ENCODE peak calls at places on chromosomes 16 and 17, in ten cellular contexts. P is adrenal gland; O is A549; F is IMR-90; X is gastrocnemius medialis; K is SK-N-SH; B is neural progenitor cell; Q is CD4-positive, alpha-beta T cell; W is CD8-positive, alpha-beta T cell; D is cardiac muscle cell. N is an unnamed sample.

GRCh38 chr17:13306310-13306962 is 288.6 kb upstream of the ELAC2 start:
- DNase-seq in P (peak), O (peak), F (peak), X (no peak), K (peak), B (peak), Q (no peak), W (no peak), D (peak), N (no peak)

GRCh38 chr16:68470461-68471150 is 22.3 kb upstream of the SMPD3 start:
- DNase-seq in P (no peak), O (no peak), F (no peak), X (peak), K (no peak), B (no peak), Q (no peak), W (peak), D (no peak), N (peak)

GRCh38 chr17:71496552-71496951 is 624.3 kb upstream of the SOX9 start:
- DNase-seq in P (no peak), O (no peak), F (peak), X (no peak), K (no peak), B (no peak), Q (no peak), W (no peak), D (no peak), N (no peak)

GRCh38 chr17:77328823-77329740 is 188.3 kb downstream of the SEC14L1 start:
- DNase-seq in P (peak), O (no peak), F (no peak), X (no peak), K (no peak), B (no peak), Q (no peak), W (no peak), D (no peak), N (peak)

GRCh38 chr16:14240216-14240843 is 169.2 kb downstream of the MRTFB start:
- DNase-seq in P (no peak), O (no peak), F (no peak), X (no peak), K (no peak), B (no peak), Q (no peak), W (no peak), D (peak), N (no peak)

GRCh38 chr16:46573008-46573833 is 48.0 kb downstream of the SHCBP1 start:
- DNase-seq in P (no peak), O (peak), F (peak), X (no peak), K (no peak), B (no peak), Q (no peak), W (no peak), D (peak), N (no peak)

GRCh38 chr16:66458292-66458691 is 31.2 kb downstream of the BEAN1 start:
- DNase-seq in P (no peak), O (no peak), F (no peak), X (no peak), K (no peak), B (no peak), Q (no peak), W (no peak), D (no peak), N (no peak)

GRCh38 chr17:3750926-3751325 is 27.2 kb downstream of the HASPIN start:
- DNase-seq in P (no peak), O (no peak), F (no peak), X (no peak), K (no peak), B (no peak), Q (peak), W (peak), D (no peak), N (no peak)

GRCh38 chr16:19367335-19367734 is 50.3 kb upstream of the TMC5 start:
- DNase-seq in P (no peak), O (no peak), F (no peak), X (no peak), K (no peak), B (no peak), Q (no peak), W (no peak), D (no peak), N (no peak)

GRCh38 chr17:14196337-14196997 is 40.2 kb downstream of the CDRT15 start:
- DNase-seq in P (no peak), O (no peak), F (no peak), X (no peak), K (no peak), B (no peak), Q (no peak), W (no peak), D (no peak), N (no peak)

GRCh38 chr17:52923658-52924057 is 765.1 kb upstream of the CA10 start:
- DNase-seq in P (no peak), O (no peak), F (no peak), X (no peak), K (no peak), B (no peak), Q (no peak), W (no peak), D (no peak), N (no peak)

GRCh38 chr16:6081320-6081976 is 983.9 kb upstream of the EEF2KMT start:
- DNase-seq in P (peak), O (peak), F (no peak), X (no peak), K (peak), B (peak), Q (no peak), W (no peak), D (no peak), N (no peak)

GRCh38 chr16:21167360-21167759 is 8.9 kb downstream of the LDAF1 start:
- DNase-seq in P (no peak), O (peak), F (peak), X (no peak), K (no peak), B (no peak), Q (no peak), W (no peak), D (no peak), N (no peak)

GRCh38 chr17:64022631-64023063 is 2.2 kb upstream of the ICAM2 start:
- DNase-seq in P (peak), O (no peak), F (no peak), X (no peak), K (no peak), B (no peak), Q (no peak), W (no peak), D (no peak), N (no peak)

GRCh38 chr16:57297856-57298255 is 13.4 kb upstream of the PLLP start:
- DNase-seq in P (no peak), O (no peak), F (no peak), X (no peak), K (no peak), B (peak), Q (peak), W (peak), D (no peak), N (no peak)

GRCh38 chr17:57623620-57624019 is 121.5 kb downstream of the CCDC182 start:
- DNase-seq in P (no peak), O (no peak), F (no peak), X (no peak), K (peak), B (no peak), Q (no peak), W (no peak), D (no peak), N (peak)

GRCh38 chr16:85124636-85125346 is 12.5 kb upstream of the CIBAR2 start:
- DNase-seq in P (no peak), O (no peak), F (no peak), X (no peak), K (no peak), B (no peak), Q (no peak), W (no peak), D (no peak), N (no peak)

GRCh38 chr16:85126383-85126730 is 14.1 kb upstream of the CIBAR2 start:
- DNase-seq in P (no peak), O (no peak), F (no peak), X (peak), K (no peak), B (no peak), Q (no peak), W (no peak), D (no peak), N (no peak)

GRCh38 chr16:85125570-85126382 is 13.5 kb upstream of the CIBAR2 start:
- DNase-seq in P (no peak), O (no peak), F (no peak), X (peak), K (no peak), B (no peak), Q (no peak), W (no peak), D (no peak), N (no peak)

GRCh38 chr16:85128079-85128837 is 16.0 kb upstream of the CIBAR2 start:
- DNase-seq in P (no peak), O (no peak), F (no peak), X (no peak), K (no peak), B (no peak), Q (no peak), W (no peak), D (no peak), N (no peak)

DNA sequence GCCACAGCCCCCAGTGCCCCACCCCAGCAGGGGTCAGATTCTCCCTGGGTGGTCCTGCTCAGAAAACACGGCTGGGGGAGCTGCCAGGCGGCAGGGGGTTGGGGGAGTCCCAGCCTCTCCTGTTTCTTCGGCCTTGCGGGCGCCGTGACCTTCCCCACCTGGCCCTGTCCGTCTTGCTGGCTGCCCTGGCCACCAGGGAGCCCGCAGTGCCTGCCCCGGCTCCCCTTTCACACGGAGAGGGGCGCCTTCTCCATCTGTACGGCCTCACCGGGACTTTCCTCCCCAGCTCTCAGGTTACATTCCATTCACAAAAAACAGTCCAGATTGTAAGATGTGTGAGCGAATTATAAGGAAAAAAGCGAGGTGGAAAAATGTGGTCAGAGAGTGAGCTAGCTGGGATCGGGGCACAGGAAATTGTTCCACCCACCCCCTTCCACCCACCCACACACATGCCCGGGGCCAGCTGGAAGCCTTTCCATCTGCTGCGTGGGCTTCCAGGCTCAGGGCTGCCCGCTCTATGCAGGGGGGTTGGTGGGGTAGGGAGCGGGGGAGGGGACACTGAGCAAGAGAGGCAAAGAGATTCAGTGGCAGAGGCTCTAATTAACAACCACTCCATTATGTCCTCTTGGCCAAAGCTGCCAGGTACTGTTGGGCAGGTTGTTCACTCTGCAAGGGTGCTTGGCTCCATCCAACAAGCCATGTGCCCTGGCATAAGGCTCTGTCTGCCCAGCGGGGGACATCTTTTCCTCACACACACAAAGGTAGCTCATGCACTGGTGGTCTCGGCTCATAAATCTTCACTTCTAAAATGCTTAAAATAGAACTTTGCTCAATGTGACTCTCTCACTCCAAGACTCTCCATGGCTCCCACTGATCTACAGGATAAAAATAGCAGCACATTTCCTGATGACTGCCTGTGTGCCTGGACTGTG is 14.7 kb upstream of the CIBAR2 start:
- DNase-seq in P (peak), O (no peak), F (peak), X (peak), K (peak), B (peak), Q (no peak), W (no peak), D (peak), N (peak)
- H3K27ac ChIP-seq in P (peak), O (no peak), F (peak), X (peak), K (peak), B (no peak), Q (no peak), W (no peak), D (no peak), N (peak)

GRCh38 chr16:25135239-25135878 is 23.8 kb downstream of the LCMT1 start:
- DNase-seq in P (no peak), O (peak), F (peak), X (no peak), K (no peak), B (no peak), Q (no peak), W (no peak), D (peak), N (no peak)
- TF ChIP-seq CTCF in P (no peak), O (peak), F (peak), X (no peak), K (peak), B (no peak), Q (no peak), W (no peak), D (no peak), N (no peak)

GRCh38 chr17:42002175-42002791 is 15.0 kb downstream of the DNAJC7 start:
- DNase-seq in P (no peak), O (no peak), F (no peak), X (no peak), K (no peak), B (no peak), Q (no peak), W (no peak), D (no peak), N (no peak)

GRCh38 chr17:41998497-41998896 is 18.7 kb downstream of the DNAJC7 start:
- DNase-seq in P (no peak), O (no peak), F (no peak), X (no peak), K (no peak), B (no peak), Q (no peak), W (no peak), D (no peak), N (no peak)

GRCh38 chr17:42002792-42003301 is 14.4 kb downstream of the DNAJC7 start:
- DNase-seq in P (no peak), O (peak), F (peak), X (no peak), K (no peak), B (no peak), Q (no peak), W (no peak), D (no peak), N (no peak)

GRCh38 chr17:42001729-42002128 is 15.5 kb downstream of the DNAJC7 start:
- DNase-seq in P (no peak), O (no peak), F (no peak), X (no peak), K (no peak), B (no peak), Q (no peak), W (no peak), D (no peak), N (no peak)

GRCh38 chr17:42000399-42001076 is 16.7 kb downstream of the DNAJC7 start:
- DNase-seq in P (no peak), O (no peak), F (no peak), X (no peak), K (no peak), B (no peak), Q (no peak), W (no peak), D (no peak), N (no peak)
- H3K27ac ChIP-seq in P (no peak), O (no peak), F (no peak), X (peak), K (no peak), B (no peak), Q (no peak), W (no peak), D (no peak), N (no peak)

GRCh38 chr17:31572341-31572740 is 180.9 kb downstream of the RAB11FIP4 start:
- DNase-seq in P (no peak), O (no peak), F (no peak), X (no peak), K (no peak), B (no peak), Q (no peak), W (no peak), D (no peak), N (no peak)

GRCh38 chr17:31573861-31574260 is 182.4 kb downstream of the RAB11FIP4 start:
- DNase-seq in P (no peak), O (no peak), F (no peak), X (no peak), K (peak), B (no peak), Q (no peak), W (no peak), D (no peak), N (no peak)

GRCh38 chr17:31574458-31574857 is 183.0 kb downstream of the RAB11FIP4 start:
- DNase-seq in P (no peak), O (no peak), F (no peak), X (no peak), K (no peak), B (no peak), Q (no peak), W (no peak), D (no peak), N (no peak)

GRCh38 chr17:31571124-31571892 is 179.8 kb downstream of the RAB11FIP4 start:
- DNase-seq in P (no peak), O (peak), F (peak), X (peak), K (no peak), B (no peak), Q (no peak), W (no peak), D (peak), N (peak)

GRCh38 chr17:31573047-31573446 is 181.6 kb downstream of the RAB11FIP4 start:
- DNase-seq in P (no peak), O (no peak), F (no peak), X (no peak), K (no peak), B (peak), Q (no peak), W (no peak), D (no peak), N (no peak)
- TF ChIP-seq CTCF in P (no peak), O (no peak), F (no peak), X (no peak), K (no peak), B (no peak), Q (no peak), W (no peak), D (no peak), N (no peak)

GRCh38 chr17:21098934-21099687 is 27.7 kb upstream of the DHRS7B start:
- DNase-seq in P (peak), O (peak), F (peak), X (peak), K (peak), B (peak), Q (peak), W (peak), D (peak), N (no peak)
- H3K27ac ChIP-seq in P (no peak), O (peak), F (no peak), X (no peak), K (no peak), B (peak), Q (no peak), W (no peak), D (peak), N (no peak)

GRCh38 chr17:19237389-19238166 is 412 bp downstream of the EPN2 start:
- DNase-seq in P (peak), O (peak), F (no peak), X (peak), K (peak), B (peak), Q (peak), W (no peak), D (no peak), N (peak)
- TF ChIP-seq CTCF in P (peak), O (peak), F (peak), X (peak), K (peak), B (peak), Q (no peak), W (no peak), D (peak), N (peak)

DNA sequence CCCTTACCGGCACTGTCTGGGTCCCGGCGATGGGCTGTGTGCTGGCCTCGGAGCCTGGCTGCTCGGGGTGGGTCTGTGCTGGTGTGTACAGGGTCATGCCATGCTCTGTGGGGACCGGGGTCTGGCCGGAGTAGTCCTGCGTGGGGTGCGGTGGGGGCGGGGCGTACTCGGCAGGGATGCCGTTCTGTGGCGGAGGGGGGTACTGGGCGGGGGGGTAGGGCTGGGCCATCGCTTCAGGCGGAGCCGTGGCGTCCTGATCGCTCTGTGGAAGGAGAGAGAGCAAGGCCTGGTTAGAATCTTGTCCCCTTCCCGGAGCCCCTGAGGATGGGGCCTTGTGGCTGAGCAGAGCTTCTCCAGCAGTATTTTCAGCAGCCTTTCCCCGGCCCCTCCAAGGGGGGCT is 40.9 kb downstream of the ENGASE start:
- DNase-seq in P (no peak), O (no peak), F (no peak), X (no peak), K (no peak), B (no peak), Q (no peak), W (no peak), D (no peak), N (no peak)
- H3K27ac ChIP-seq in P (no peak), O (no peak), F (no peak), X (no peak), K (no peak), B (no peak), Q (no peak), W (no peak), D (no peak), N (no peak)

GRCh38 chr17:16353702-16354174 is 469 bp upstream of the CENPV start:
- DNase-seq in P (no peak), O (no peak), F (no peak), X (no peak), K (no peak), B (no peak), Q (no peak), W (no peak), D (no peak), N (no peak)
- TF ChIP-seq CTCF in P (no peak), O (no peak), F (no peak), X (no peak), K (peak), B (no peak), Q (no peak), W (no peak), D (peak), N (no peak)

DNA sequence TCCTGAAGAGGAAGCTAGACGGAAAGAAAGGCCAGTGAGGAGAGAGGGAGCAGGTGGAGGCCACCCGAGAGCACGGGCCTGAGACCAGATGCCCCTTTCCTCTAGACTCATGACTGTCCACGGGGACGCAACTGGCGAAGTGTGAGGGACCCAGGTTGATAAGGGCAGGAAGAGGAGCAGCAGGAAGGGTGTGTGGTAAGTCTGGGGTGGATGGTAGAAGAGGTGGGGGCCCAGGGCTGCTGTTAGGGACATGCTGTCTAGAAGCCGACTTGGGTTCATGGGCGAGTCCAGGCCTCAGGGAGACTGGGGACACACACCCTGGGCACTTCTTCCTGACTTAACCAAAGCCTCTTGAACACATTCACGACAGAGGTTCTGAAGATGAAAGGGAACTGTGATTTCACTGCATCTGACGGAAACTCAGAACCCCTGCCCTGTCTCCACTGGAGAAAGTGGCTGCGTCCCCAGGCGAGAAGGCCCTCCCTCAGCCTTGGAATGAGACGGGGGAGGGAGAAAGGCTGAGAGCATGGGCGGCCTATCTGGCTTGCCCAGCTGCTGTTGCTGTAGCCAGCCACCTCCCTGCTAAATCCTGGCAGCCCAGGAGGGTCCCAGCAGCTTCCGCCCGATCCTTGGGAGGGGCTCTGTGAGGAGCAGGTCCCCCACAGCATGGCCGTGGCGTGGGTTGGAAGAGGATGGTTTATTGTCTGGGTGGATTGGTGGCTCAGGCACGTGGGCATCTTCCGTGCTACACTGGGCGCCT is 6.0 kb downstream of the HIC1 start:
- DNase-seq in P (no peak), O (no peak), F (no peak), X (peak), K (no peak), B (no peak), Q (no peak), W (no peak), D (peak), N (no peak)
- H3K27ac ChIP-seq in P (peak), O (no peak), F (peak), X (peak), K (no peak), B (no peak), Q (no peak), W (no peak), D (no peak), N (peak)

DNA sequence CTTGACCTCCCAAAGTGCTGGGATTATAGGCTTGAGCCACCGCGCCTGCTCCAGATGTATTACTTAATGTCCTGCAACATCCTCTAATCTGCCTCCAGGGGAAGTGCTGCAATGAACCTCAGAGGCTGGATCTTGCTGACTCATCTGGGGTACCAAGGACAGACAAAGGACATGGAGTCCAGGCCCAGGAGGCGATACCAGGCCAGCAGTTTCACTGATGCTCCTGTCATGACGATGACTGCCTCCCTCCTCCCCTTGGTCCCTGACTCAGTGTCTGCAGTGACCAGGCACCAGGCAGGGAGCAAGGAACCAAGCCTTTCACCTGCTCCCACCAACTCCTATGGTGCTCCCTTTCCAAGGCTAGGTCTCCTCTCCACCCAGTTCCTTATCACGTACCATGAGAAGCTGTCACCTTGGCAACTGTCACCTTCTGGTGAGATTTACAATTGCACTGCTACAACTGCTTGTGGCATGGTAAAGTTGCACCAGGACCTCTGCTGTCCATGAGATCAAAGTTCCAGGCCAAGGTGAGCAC is 21.6 kb upstream of the PHOSPHO1 start:
- DNase-seq in P (peak), O (peak), F (no peak), X (no peak), K (no peak), B (no peak), Q (no peak), W (no peak), D (peak), N (no peak)
- TF ChIP-seq CTCF in P (no peak), O (no peak), F (no peak), X (no peak), K (no peak), B (no peak), Q (no peak), W (no peak), D (no peak), N (no peak)